ENCODE peak calls at places on chromosomes 7 and 10, in five cellular contexts. Q, T, K, Z and N are unnamed samples.

GRCh38 chr7:35424869-35425495 is 171.1 kb upstream of the TBX20 start:
- DNase-seq in Q (peak), T (no peak), K (peak), Z (peak), N (peak)

GRCh38 chr7:105015631-105015965 is 1.6 kb downstream of the KMT2E start:
- DNase-seq in Q (peak), T (no peak), K (peak), Z (peak), N (peak)

GRCh38 chr10:132941640-132942051 is 724 bp downstream of the CFAP46 start:
- DNase-seq in Q (no peak), T (no peak), K (no peak), Z (no peak), N (no peak)

GRCh38 chr10:91616124-91616523 is 16.7 kb downstream of the PPP1R3C start:
- DNase-seq in Q (no peak), T (no peak), K (no peak), Z (no peak), N (no peak)

GRCh38 chr7:73727963-73728362 is 8.5 kb upstream of the STX1A start:
- DNase-seq in Q (no peak), T (no peak), K (no peak), Z (no peak), N (no peak)

GRCh38 chr10:1662361-1663025 is 74.8 kb downstream of the ADARB2 start:
- DNase-seq in Q (no peak), T (no peak), K (no peak), Z (no peak), N (peak)

GRCh38 chr10:7354330-7355047 is 56.3 kb downstream of the SFMBT2 start:
- DNase-seq in Q (peak), T (no peak), K (peak), Z (peak), N (peak)

GRCh38 chr7:127758105-127758504 is 106.1 kb downstream of the SND1 start:
- DNase-seq in Q (no peak), T (no peak), K (no peak), Z (no peak), N (no peak)

GRCh38 chr10:121668336-121669009 is 70.2 kb upstream of the FGFR2 start:
- DNase-seq in Q (no peak), T (no peak), K (no peak), Z (no peak), N (no peak)

GRCh38 chr10:22625511-22626288 is 88.7 kb downstream of the PIP4K2A start:
- DNase-seq in Q (no peak), T (no peak), K (no peak), Z (no peak), N (no peak)